ENCODE peak calls at places on chromosome 3, in four cellular contexts. One of them, this sample, is unnamed.

GRCh38 chr3:134743006-134743405 is 52.1 kb upstream of the EPHB1 start:
- DNase-seq in HCT116: no peak
- DNase-seq in endothelial cell of umbilical vein: no peak
- DNase-seq in transverse colon: no peak
- DNase-seq in this sample: no peak

GRCh38 chr3:16366-16765 is 180.2 kb upstream of the CHL1 start:
- DNase-seq in HCT116: no peak
- DNase-seq in endothelial cell of umbilical vein: no peak
- DNase-seq in transverse colon: no peak
- DNase-seq in this sample: no peak

GRCh38 chr3:106685751-106686150 is 691.5 kb upstream of the CCDC54 start:
- DNase-seq in HCT116: no peak
- DNase-seq in endothelial cell of umbilical vein: no peak
- DNase-seq in transverse colon: no peak
- DNase-seq in this sample: no peak

GRCh38 chr3:132180337-132180791 is 136.8 kb upstream of the ACP3 start:
- DNase-seq in HCT116: peak; percentile 34
- DNase-seq in endothelial cell of umbilical vein: peak; percentile 62
- DNase-seq in transverse colon: no peak
- DNase-seq in this sample: no peak

GRCh38 chr3:21750831-21751391 is at the start of gene ZNF385D:
- DNase-seq in HCT116: no peak
- DNase-seq in endothelial cell of umbilical vein: no peak
- DNase-seq in transverse colon: no peak
- DNase-seq in this sample: no peak

GRCh38 chr3:184399410-184399809 is 19.6 kb downstream of the CHRD start:
- DNase-seq in HCT116: no peak
- DNase-seq in endothelial cell of umbilical vein: no peak
- DNase-seq in transverse colon: no peak
- DNase-seq in this sample: no peak

GRCh38 chr3:182118081-182118480 is 406.4 kb downstream of the SOX2 start:
- DNase-seq in HCT116: no peak
- DNase-seq in endothelial cell of umbilical vein: no peak
- DNase-seq in transverse colon: no peak
- DNase-seq in this sample: no peak

GRCh38 chr3:193149998-193150397 is 91.0 kb upstream of the PLAAT1 start:
- DNase-seq in HCT116: no peak
- DNase-seq in endothelial cell of umbilical vein: no peak
- DNase-seq in transverse colon: no peak
- DNase-seq in this sample: no peak

GRCh38 chr3:43223670-43224364 is 62.5 kb upstream of the SNRK start:
- DNase-seq in HCT116: no peak
- DNase-seq in endothelial cell of umbilical vein: peak; percentile 63
- DNase-seq in transverse colon: no peak
- DNase-seq in this sample: no peak

GRCh38 chr3:138407236-138407907 is 27.0 kb upstream of the ESYT3 start:
- DNase-seq in HCT116: no peak
- DNase-seq in endothelial cell of umbilical vein: no peak
- DNase-seq in transverse colon: no peak
- DNase-seq in this sample: no peak

GRCh38 chr3:187717572-187717971 is 15.2 kb upstream of the RTP2 start:
- DNase-seq in HCT116: no peak
- DNase-seq in endothelial cell of umbilical vein: no peak
- DNase-seq in transverse colon: no peak
- DNase-seq in this sample: no peak

GRCh38 chr3:188531210-188531609 is 377.3 kb downstream of the LPP start:
- DNase-seq in HCT116: no peak
- DNase-seq in endothelial cell of umbilical vein: peak; percentile 87
- DNase-seq in transverse colon: no peak
- DNase-seq in this sample: no peak

GRCh38 chr3:150844484-150844883 is 60.8 kb downstream of the MINDY4B start:
- DNase-seq in HCT116: no peak
- DNase-seq in endothelial cell of umbilical vein: no peak
- DNase-seq in transverse colon: no peak
- DNase-seq in this sample: no peak

GRCh38 chr3:169812844-169813677 is at the start of the genes LRRC34 and LRRIQ4:
- DNase-seq in HCT116: no peak
- DNase-seq in endothelial cell of umbilical vein: peak; percentile 77
- DNase-seq in transverse colon: peak; percentile 82
- DNase-seq in this sample: peak; percentile 49

GRCh38 chr3:128493221-128494151 is 485 bp upstream of the GATA2 start:
- DNase-seq in HCT116: no peak
- DNase-seq in endothelial cell of umbilical vein: no peak
- DNase-seq in transverse colon: no peak
- DNase-seq in this sample: no peak

GRCh38 chr3:138408751-138409161 is 25.7 kb upstream of the ESYT3 start:
- DNase-seq in HCT116: no peak
- DNase-seq in endothelial cell of umbilical vein: no peak
- DNase-seq in transverse colon: no peak
- DNase-seq in this sample: no peak

GRCh38 chr3:170355738-170356595 is 1.5 kb upstream of the SKIL start:
- DNase-seq in HCT116: no peak
- DNase-seq in endothelial cell of umbilical vein: peak; percentile 86
- DNase-seq in transverse colon: peak; percentile 56
- DNase-seq in this sample: no peak

GRCh38 chr3:52171577-52172261 is 17.5 kb upstream of the POC1A start:
- DNase-seq in HCT116: peak; percentile 27
- DNase-seq in endothelial cell of umbilical vein: no peak
- DNase-seq in transverse colon: no peak
- DNase-seq in this sample: no peak

GRCh38 chr3:42758126-42758525 is 14.9 kb downstream of the CCDC13 start:
- DNase-seq in HCT116: no peak
- DNase-seq in endothelial cell of umbilical vein: no peak
- DNase-seq in transverse colon: no peak
- DNase-seq in this sample: no peak

GRCh38 chr3:8110966-8111798 is 390.4 kb upstream of the LMCD1 start:
- DNase-seq in HCT116: peak; percentile 63
- DNase-seq in endothelial cell of umbilical vein: peak; percentile 91
- DNase-seq in transverse colon: peak; percentile 36
- DNase-seq in this sample: peak; percentile 15

GRCh38 chr3:84893211-84893610 is 65.6 kb upstream of the CADM2 start:
- DNase-seq in HCT116: no peak
- DNase-seq in endothelial cell of umbilical vein: no peak
- DNase-seq in transverse colon: no peak
- DNase-seq in this sample: no peak

GRCh38 chr3:23959147-23959900 is 14.2 kb downstream of the NR1D2 start:
- DNase-seq in HCT116: peak; percentile 63
- DNase-seq in endothelial cell of umbilical vein: peak; percentile 87
- DNase-seq in transverse colon: no peak
- DNase-seq in this sample: no peak

GRCh38 chr3:15512173-15512572 is 9.3 kb downstream of the COLQ start:
- DNase-seq in HCT116: no peak
- DNase-seq in endothelial cell of umbilical vein: no peak
- DNase-seq in transverse colon: no peak
- DNase-seq in this sample: no peak

GRCh38 chr3:38580450-38581382 is 68.8 kb downstream of the SCN5A start:
- DNase-seq in HCT116: no peak
- DNase-seq in endothelial cell of umbilical vein: no peak
- DNase-seq in transverse colon: peak; percentile 4
- DNase-seq in this sample: no peak

GRCh38 chr3:100384735-100385134 is 16.2 kb downstream of the TOMM70 start:
- DNase-seq in HCT116: no peak
- DNase-seq in endothelial cell of umbilical vein: no peak
- DNase-seq in transverse colon: no peak
- DNase-seq in this sample: no peak

DNA sequence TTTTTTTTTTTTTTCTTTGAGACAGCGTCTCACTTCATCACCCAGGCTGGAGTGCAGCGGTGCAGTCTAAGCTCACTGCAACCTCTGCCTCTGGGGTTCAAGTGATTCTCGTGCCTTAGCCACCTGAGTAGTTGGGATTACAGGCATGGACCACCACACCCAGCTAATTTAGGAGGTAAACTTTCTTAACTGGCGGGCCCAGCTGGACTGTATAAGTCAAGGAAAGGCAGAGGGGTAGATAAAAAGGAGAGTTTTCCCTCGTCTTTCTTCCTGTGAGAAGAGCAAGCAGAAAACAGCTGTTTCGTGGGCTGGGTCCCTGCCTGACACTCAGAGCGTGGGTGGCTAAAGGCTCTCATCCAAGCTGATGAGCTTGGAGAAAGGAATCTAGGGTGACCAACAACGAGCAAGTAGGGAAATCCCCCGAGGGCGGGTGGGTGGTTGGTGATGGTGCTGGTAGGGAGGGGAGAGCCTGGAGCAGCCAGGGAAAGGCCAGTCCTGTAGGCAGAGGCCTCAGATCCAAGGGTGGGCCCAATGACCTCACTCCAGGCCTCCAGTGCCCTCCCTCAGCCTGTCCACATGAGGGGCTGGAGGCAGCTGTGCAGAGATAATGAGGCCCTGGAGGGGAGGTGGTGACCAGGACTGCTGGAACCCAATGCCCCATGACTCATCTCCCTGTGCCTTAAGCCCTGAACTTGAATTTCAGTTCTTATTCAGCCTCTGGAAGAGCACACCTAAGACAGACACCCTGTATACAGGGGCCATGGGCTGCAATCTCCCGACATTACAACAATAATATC is 43.1 kb upstream of the LIMD1 start:
- DNase-seq in HCT116: peak; percentile 39
- DNase-seq in endothelial cell of umbilical vein: no peak
- DNase-seq in transverse colon: peak; percentile 37
- DNase-seq in this sample: no peak
- TF ChIP-seq POLR2AphosphoS5 in HCT116: no peak
- TF ChIP-seq POLR2AphosphoS5 in endothelial cell of umbilical vein: no peak
- TF ChIP-seq POLR2AphosphoS5 in transverse colon: no peak
- TF ChIP-seq POLR2AphosphoS5 in this sample: no peak

GRCh38 chr3:126356373-126357298 is 572 bp downstream of the KLF15 start:
- DNase-seq in HCT116: no peak
- DNase-seq in endothelial cell of umbilical vein: peak; percentile 5
- DNase-seq in transverse colon: peak; percentile 20
- DNase-seq in this sample: peak; percentile 38

GRCh38 chr3:126355251-126355650 is 2.0 kb downstream of the KLF15 start:
- DNase-seq in HCT116: no peak
- DNase-seq in endothelial cell of umbilical vein: no peak
- DNase-seq in transverse colon: no peak
- DNase-seq in this sample: no peak

GRCh38 chr3:126357299-126358037 is at the start of gene KLF15:
- DNase-seq in HCT116: peak; percentile 43
- DNase-seq in endothelial cell of umbilical vein: peak; percentile 82
- DNase-seq in transverse colon: peak; percentile 89
- DNase-seq in this sample: peak; percentile 96

GRCh38 chr3:126354776-126355175 is 2.4 kb downstream of the KLF15 start:
- DNase-seq in HCT116: no peak
- DNase-seq in endothelial cell of umbilical vein: no peak
- DNase-seq in transverse colon: no peak
- DNase-seq in this sample: no peak

DNA sequence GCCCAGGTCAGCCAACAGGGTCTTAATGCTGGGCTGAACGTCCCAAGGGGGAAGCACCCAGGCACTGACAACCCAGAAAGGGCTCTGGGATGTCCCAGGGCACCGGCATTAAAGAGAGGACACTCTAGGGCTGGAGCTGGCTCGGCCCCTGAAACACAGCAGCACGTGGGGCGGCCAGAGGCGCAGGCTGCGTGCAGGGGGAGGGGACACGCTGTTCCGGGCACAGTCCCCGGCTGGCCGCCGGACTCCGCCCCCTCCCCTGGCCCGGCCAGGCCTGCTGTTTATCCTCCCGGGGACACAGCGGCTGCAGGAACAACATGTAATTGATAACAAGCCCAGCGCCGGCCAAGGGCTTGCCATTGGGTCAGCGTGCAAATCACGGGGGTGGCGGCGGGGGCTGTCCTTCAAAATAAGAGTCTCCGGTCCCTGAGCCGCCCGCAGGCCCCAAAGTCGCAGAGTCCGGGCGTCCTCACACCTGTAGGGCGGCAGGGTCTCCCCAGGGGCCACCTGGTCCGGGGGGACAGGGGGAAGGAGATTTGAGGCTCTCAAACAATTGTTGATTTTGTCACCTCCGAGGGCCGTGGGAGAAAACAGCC is 1.3 kb downstream of the KLF15 start:
- DNase-seq in HCT116: peak; percentile 46
- DNase-seq in endothelial cell of umbilical vein: peak; percentile 90
- DNase-seq in transverse colon: peak; percentile 88
- DNase-seq in this sample: peak; percentile 45
- TF ChIP-seq POLR2A in HCT116: peak; percentile 46
- TF ChIP-seq POLR2A in endothelial cell of umbilical vein: no peak
- TF ChIP-seq POLR2A in transverse colon: peak; percentile 56
- TF ChIP-seq POLR2A in this sample: no peak

GRCh38 chr3:161343540-161343939 is 27.8 kb downstream of the SPTSSB start:
- DNase-seq in HCT116: no peak
- DNase-seq in endothelial cell of umbilical vein: no peak
- DNase-seq in transverse colon: no peak
- DNase-seq in this sample: no peak
- TF ChIP-seq POLR2AphosphoS5 in HCT116: no peak
- TF ChIP-seq POLR2AphosphoS5 in endothelial cell of umbilical vein: no peak
- TF ChIP-seq POLR2AphosphoS5 in transverse colon: no peak
- TF ChIP-seq POLR2AphosphoS5 in this sample: no peak

GRCh38 chr3:194316918-194317317 is 34.2 kb downstream of the CPN2 start:
- DNase-seq in HCT116: no peak
- DNase-seq in endothelial cell of umbilical vein: no peak
- DNase-seq in transverse colon: no peak
- DNase-seq in this sample: no peak

GRCh38 chr3:194315965-194316361 is 35.2 kb downstream of the CPN2 start:
- DNase-seq in HCT116: no peak
- DNase-seq in endothelial cell of umbilical vein: no peak
- DNase-seq in transverse colon: no peak
- DNase-seq in this sample: no peak

GRCh38 chr3:194314669-194315068 is 36.5 kb downstream of the CPN2 start:
- DNase-seq in HCT116: no peak
- DNase-seq in endothelial cell of umbilical vein: no peak
- DNase-seq in transverse colon: no peak
- DNase-seq in this sample: no peak

GRCh38 chr3:194313642-194314430 is 37.3 kb downstream of the CPN2 start:
- DNase-seq in HCT116: no peak
- DNase-seq in endothelial cell of umbilical vein: no peak
- DNase-seq in transverse colon: peak; percentile 39
- DNase-seq in this sample: no peak

GRCh38 chr3:194315088-194315964 is 35.8 kb downstream of the CPN2 start:
- DNase-seq in HCT116: peak; percentile 63
- DNase-seq in endothelial cell of umbilical vein: peak; percentile 84
- DNase-seq in transverse colon: peak; percentile 88
- DNase-seq in this sample: peak; percentile 91
- TF ChIP-seq POLR2A in HCT116: no peak
- TF ChIP-seq POLR2A in endothelial cell of umbilical vein: no peak
- TF ChIP-seq POLR2A in transverse colon: no peak
- TF ChIP-seq POLR2A in this sample: no peak

This sample was measured in GM12891.